ENCODE peak calls at places on chromosomes 11 and 22, in seven cellular contexts. K is OCI-LY7, Z is fibroblast of lung, J is pancreas, L is mesenchymal stem cell, Q is IMR-90, B is Panc1. A is an unnamed sample.

GRCh38 chr11:130315354-130315970 is 745 bp upstream of the ZBTB44 start:
- DNase-seq in Z (no peak), Q (no peak), B (no peak), L (no peak), K (peak; percentile 67), J (peak; percentile 65), A (peak; percentile 44)

GRCh38 chr11:22797081-22797480 is 32.5 kb downstream of the SVIP start:
- DNase-seq in Z (no peak), Q (no peak), B (no peak), J (no peak), K (no peak), L (no peak), A (no peak)

GRCh38 chr11:77418981-77419592 is 54.8 kb downstream of the PAK1 start:
- DNase-seq in J (no peak), B (no peak), L (no peak), Q (no peak), K (no peak), Z (no peak), A (no peak)

GRCh38 chr11:128790200-128790599 is 76.9 kb downstream of the KCNJ1 start:
- DNase-seq in J (no peak), B (no peak), Q (peak; percentile 70), L (peak; percentile 53), K (no peak), Z (peak; percentile 84), A (no peak)

GRCh38 chr11:62593434-62594044 is 2.2 kb upstream of the TUT1 start:
- DNase-seq in J (peak; percentile 77), K (peak; percentile 73), B (no peak), Q (peak; percentile 70), Z (peak; percentile 66), L (peak; percentile 77), A (peak; percentile 57)

GRCh38 chr11:123218451-123218850 is 23.4 kb upstream of the CLMP start:
- DNase-seq in J (no peak), Q (peak; percentile 44), K (no peak), B (no peak), Z (peak; percentile 50), L (no peak), A (no peak)

GRCh38 chr11:75924966-75925784 is 110.2 kb downstream of the UVRAG start:
- DNase-seq in B (no peak), K (no peak), J (no peak), Z (peak; percentile 53), Q (no peak), L (no peak), A (no peak)

GRCh38 chr22:37824674-37825641 is 1.8 kb downstream of the GALR3 start:
- DNase-seq in J (no peak), Z (peak; percentile 50), Q (no peak), L (no peak), B (no peak), K (no peak), A (peak; percentile 71)

GRCh38 chr11:27861706-27862430 is 161.6 kb upstream of the BDNF start:
- DNase-seq in B (no peak), Q (peak; percentile 95), J (no peak), K (no peak), L (peak; percentile 91), Z (peak; percentile 95), A (no peak)

GRCh38 chr11:59283825-59284772 is 71.4 kb upstream of the MPEG1 start:
- DNase-seq in Z (peak; percentile 23), Q (peak; percentile 57), B (peak; percentile 35), J (no peak), K (peak; percentile 87), L (peak; percentile 42), A (no peak)

GRCh38 chr22:19959587-19960490 is 18.2 kb upstream of the TXNRD2 start:
- DNase-seq in J (peak; percentile 42), L (peak; percentile 71), K (no peak), Z (no peak), B (no peak), Q (no peak), A (peak; percentile 13)

GRCh38 chr11:63227521-63228107 is 15.8 kb downstream of the SLC22A25 start:
- DNase-seq in K (no peak), L (no peak), B (no peak), Z (no peak), J (no peak), Q (no peak), A (no peak)

GRCh38 chr22:38718414-38718813 is 12.7 kb downstream of the GTPBP1 start:
- DNase-seq in J (peak; percentile 80), Q (peak; percentile 81), B (no peak), Z (peak; percentile 77), L (peak; percentile 92), K (no peak), A (peak; percentile 45)

GRCh38 chr22:35664955-35665577 is 16.8 kb downstream of the APOL6 start:
- DNase-seq in B (no peak), J (no peak), K (peak; percentile 62), Z (no peak), L (no peak), Q (no peak), A (no peak)

GRCh38 chr11:110092577-110093406 is at the start of gene ZC3H12C:
- DNase-seq in L (peak; percentile 93), K (no peak), B (peak; percentile 72), Z (peak; percentile 85), Q (peak; percentile 90), J (peak; percentile 89), A (peak; percentile 90)

GRCh38 chr11:21949741-21950413 is 243.0 kb upstream of the ANO5 start:
- DNase-seq in B (peak; percentile 2), Q (no peak), Z (no peak), L (no peak), J (no peak), K (no peak), A (no peak)

GRCh38 chr11:16669799-16670415 is 68.5 kb upstream of the C11orf58 start:
- DNase-seq in L (peak; percentile 28), Z (peak; percentile 85), B (no peak), J (no peak), Q (peak; percentile 25), K (no peak), A (no peak)

DNA sequence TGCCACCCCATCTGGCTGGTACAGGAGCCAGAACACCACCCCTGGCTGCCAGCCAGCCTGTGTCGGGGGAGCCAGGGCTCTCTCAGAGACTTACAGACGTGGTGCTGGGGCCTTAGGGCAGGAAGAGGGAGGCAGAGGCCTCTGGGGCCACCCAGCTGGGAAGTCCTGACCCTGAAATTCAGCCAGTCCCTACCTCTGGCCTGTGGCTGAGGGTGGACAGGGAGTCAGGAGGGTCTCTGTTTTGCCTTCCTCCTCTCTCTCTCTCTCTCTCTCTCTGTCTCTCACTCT is 52.5 kb upstream of the CDON start:
- DNase-seq in Q (no peak), J (peak; percentile 80), Z (no peak), K (no peak), B (no peak), L (peak; percentile 37), A (peak; percentile 84)
- H3K4me1 ChIP-seq in Q (peaks cover 31% of the 10 kb centered on the region), J (peaks cover 25% of the 10 kb centered on the region), Z (peaks cover 29% of the 10 kb centered on the region), K (no peaks in the 10 kb centered on the region), B (peaks cover 41% of the 10 kb centered on the region), L (peaks cover 19% of the 10 kb centered on the region), A (peaks cover 36% of the 10 kb centered on the region)

DNA sequence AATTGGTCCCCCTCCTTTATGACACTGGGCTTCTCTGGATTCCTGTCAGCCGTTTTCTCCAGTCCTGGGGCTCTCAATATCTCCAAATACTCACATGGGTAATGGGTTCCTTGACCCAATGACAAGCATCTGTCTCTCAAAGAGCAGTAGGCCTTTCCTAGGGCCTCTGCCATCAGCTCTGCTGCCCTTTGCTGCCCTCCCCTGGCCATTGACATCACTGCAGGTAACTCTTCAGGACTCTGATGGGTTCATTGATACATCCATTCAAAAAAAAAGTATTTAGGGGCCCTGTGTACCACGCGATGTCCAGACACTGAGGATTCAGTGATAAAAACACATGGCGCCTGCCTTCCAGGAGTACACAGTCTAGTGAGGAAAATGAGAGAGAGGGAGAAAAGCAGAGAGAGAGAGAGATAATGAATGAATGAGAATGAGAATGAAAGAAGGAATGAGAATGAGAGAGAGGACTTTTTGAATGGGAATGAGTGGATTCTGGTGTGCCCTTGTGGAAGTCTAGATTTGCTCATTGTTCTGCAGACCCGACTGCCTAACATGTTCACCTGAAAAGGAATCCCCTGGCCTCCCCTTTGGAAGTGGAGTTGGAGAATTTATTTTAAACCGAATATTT is 42.6 kb upstream of the OLFML1 start:
- DNase-seq in Z (peak; percentile 9), L (peak; percentile 48), K (peak; percentile 78), J (peak; percentile 70), Q (peak; percentile 31), B (peak; percentile 56), A (peak; percentile 67)
- H3K4me1 ChIP-seq in Z (no peaks in the 10 kb centered on the region), L (no peaks in the 10 kb centered on the region), K (peaks cover 4% of the 10 kb centered on the region), J (peaks cover 7% of the 10 kb centered on the region), Q (no peaks in the 10 kb centered on the region), B (no peaks in the 10 kb centered on the region), A (no peaks in the 10 kb centered on the region)

DNA sequence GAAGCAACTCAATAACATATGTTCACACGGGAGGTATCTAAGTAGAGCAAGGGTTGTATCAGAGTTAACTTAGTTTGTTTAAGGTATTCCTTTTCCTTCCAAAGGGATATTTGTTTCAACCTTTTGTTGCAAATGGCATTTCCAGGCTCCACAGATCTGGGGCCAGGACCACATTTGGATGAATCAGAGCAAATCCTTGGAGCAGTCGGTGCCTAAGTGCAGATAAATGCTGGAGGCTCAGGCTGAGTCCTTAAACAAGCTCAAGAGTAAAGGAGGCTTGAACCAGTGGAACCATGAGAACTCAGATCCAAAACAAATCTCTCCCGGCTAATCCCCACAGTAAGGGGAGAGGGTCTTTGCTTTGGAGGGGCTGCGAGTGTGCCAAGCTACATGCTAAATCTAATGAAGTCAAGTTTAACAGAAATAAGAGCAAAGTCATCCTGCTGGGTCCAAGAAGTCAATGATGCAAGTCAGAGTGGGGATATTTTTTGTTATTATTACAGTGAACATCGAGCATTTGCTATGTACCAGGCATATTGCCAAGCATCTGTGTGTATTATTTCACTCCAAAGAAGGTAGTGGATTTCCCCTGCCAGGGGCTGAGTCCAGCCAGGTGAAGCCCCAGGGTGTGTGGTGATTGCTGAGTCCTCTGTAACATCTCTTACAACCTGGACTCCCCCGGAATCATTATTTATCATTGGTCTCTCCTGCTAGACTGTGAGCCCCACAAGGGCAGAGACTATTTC is 548.8 kb downstream of the MIAT start:
- DNase-seq in B (no peak), J (no peak), Q (peak; percentile 73), L (no peak), Z (peak; percentile 71), K (no peak), A (no peak)
- H3K4me1 ChIP-seq in B (peaks cover 5% of the 10 kb centered on the region), J (no peaks in the 10 kb centered on the region), Q (peaks cover 8% of the 10 kb centered on the region), L (peaks cover 14% of the 10 kb centered on the region), Z (peaks cover 7% of the 10 kb centered on the region), K (no peaks in the 10 kb centered on the region), A (peaks cover 10% of the 10 kb centered on the region)

DNA sequence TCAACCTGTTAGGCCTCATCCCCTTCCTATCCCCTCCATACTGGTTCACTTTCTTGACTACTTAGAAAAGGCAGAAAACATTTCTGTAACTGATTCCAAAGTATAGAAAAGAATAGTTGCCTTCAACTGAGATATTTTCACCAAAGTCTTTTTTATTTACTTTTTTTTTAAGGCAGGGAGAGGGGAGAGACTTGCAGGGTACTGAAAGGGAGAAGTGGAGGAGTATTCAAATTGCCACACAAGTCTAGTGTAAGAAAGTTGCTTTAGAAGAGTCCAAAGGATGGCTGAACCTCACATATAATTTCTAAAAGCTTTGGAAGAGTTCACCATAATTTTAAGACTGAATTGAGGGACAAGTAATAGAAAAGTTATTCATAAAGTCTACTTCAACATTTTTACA is 6.3 kb downstream of the PHF21A start:
- DNase-seq in K (no peak), J (no peak), B (no peak), Q (no peak), Z (no peak), L (no peak), A (no peak)
- H3K4me1 ChIP-seq in K (peaks cover 48% of the 10 kb centered on the region), J (peaks cover 6% of the 10 kb centered on the region), B (peaks cover 39% of the 10 kb centered on the region), Q (no peaks in the 10 kb centered on the region), Z (peaks cover 2% of the 10 kb centered on the region), L (peaks cover 4% of the 10 kb centered on the region), A (peaks cover 15% of the 10 kb centered on the region)

GRCh38 chr22:24185501-24186351 is 4.4 kb downstream of the SUSD2 start:
- DNase-seq in Q (no peak), Z (no peak), J (peak; percentile 17), B (no peak), L (no peak), K (no peak), A (peak; percentile 20)
- H3K4me1 ChIP-seq in Q (peaks cover 10% of the 10 kb centered on the region), Z (peaks cover 8% of the 10 kb centered on the region), J (no peaks in the 10 kb centered on the region), B (peaks cover 19% of the 10 kb centered on the region), L (peaks cover 16% of the 10 kb centered on the region), K (no peaks in the 10 kb centered on the region), A (peaks cover 21% of the 10 kb centered on the region)

GRCh38 chr11:12829131-12829530 is 154.9 kb downstream of the TEAD1 start:
- DNase-seq in L (no peak), K (no peak), Q (no peak), Z (no peak), B (no peak), J (no peak), A (no peak)
- H3K4me1 ChIP-seq in L (peaks cover 5% of the 10 kb centered on the region), K (peaks cover 21% of the 10 kb centered on the region), Q (peaks cover 16% of the 10 kb centered on the region), Z (peaks cover 17% of the 10 kb centered on the region), B (peaks cover 60% of the 10 kb centered on the region), J (peaks cover 30% of the 10 kb centered on the region), A (peaks cover 27% of the 10 kb centered on the region)